ENCODE peak calls at places on chromosomes 3 and 15, in seven cellular contexts. One of them, this sample, is unnamed.

GRCh38 chr3:58588030-58588614 is 10.9 kb upstream of the FAM107A start:
- DNase-seq in SK-N-SH: no peak
- DNase-seq in neural progenitor cell: peak; percentile 82
- DNase-seq in MM.1S: peak; percentile 18
- DNase-seq in HCT116: no peak
- DNase-seq in OCI-LY7: no peak
- DNase-seq in GM23248: peak; percentile 51
- DNase-seq in this sample: peak; percentile 88

GRCh38 chr3:129439381-129439816 is 349 bp downstream of the MBD4 start:
- DNase-seq in SK-N-SH: no peak
- DNase-seq in neural progenitor cell: peak; percentile 63
- DNase-seq in MM.1S: peak; percentile 51
- DNase-seq in HCT116: no peak
- DNase-seq in OCI-LY7: peak; percentile 80
- DNase-seq in GM23248: peak; percentile 64
- DNase-seq in this sample: peak; percentile 71

GRCh38 chr3:160870327-160870726 is 114.3 kb downstream of the PPM1L start:
- DNase-seq in SK-N-SH: no peak
- DNase-seq in neural progenitor cell: peak; percentile 16
- DNase-seq in MM.1S: no peak
- DNase-seq in HCT116: no peak
- DNase-seq in OCI-LY7: no peak
- DNase-seq in GM23248: no peak
- DNase-seq in this sample: peak; percentile 22

GRCh38 chr3:144429719-144430121 is 458.1 kb downstream of the DIPK2A start:
- DNase-seq in SK-N-SH: no peak
- DNase-seq in neural progenitor cell: no peak
- DNase-seq in MM.1S: no peak
- DNase-seq in HCT116: no peak
- DNase-seq in OCI-LY7: no peak
- DNase-seq in GM23248: peak; percentile 53
- DNase-seq in this sample: peak; percentile 14

GRCh38 chr3:131361464-131362421 is 19.8 kb upstream of the NUDT16 start:
- DNase-seq in SK-N-SH: no peak
- DNase-seq in neural progenitor cell: peak; percentile 80
- DNase-seq in MM.1S: peak; percentile 93
- DNase-seq in HCT116: peak; percentile 98
- DNase-seq in OCI-LY7: no peak
- DNase-seq in GM23248: peak; percentile 55
- DNase-seq in this sample: peak; percentile 98

GRCh38 chr3:57796261-57796660 is 40.2 kb downstream of the SLMAP start:
- DNase-seq in SK-N-SH: no peak
- DNase-seq in neural progenitor cell: no peak
- DNase-seq in MM.1S: no peak
- DNase-seq in HCT116: no peak
- DNase-seq in OCI-LY7: no peak
- DNase-seq in GM23248: peak; percentile 26
- DNase-seq in this sample: no peak

GRCh38 chr3:79765854-79766253 is 1.9 kb downstream of the ROBO1 start:
- DNase-seq in SK-N-SH: peak; percentile 27
- DNase-seq in neural progenitor cell: peak; percentile 31
- DNase-seq in MM.1S: no peak
- DNase-seq in HCT116: no peak
- DNase-seq in OCI-LY7: no peak
- DNase-seq in GM23248: no peak
- DNase-seq in this sample: peak; percentile 38

GRCh38 chr3:188832146-188832545 is 339.6 kb upstream of the TPRG1 start:
- DNase-seq in SK-N-SH: no peak
- DNase-seq in neural progenitor cell: no peak
- DNase-seq in MM.1S: no peak
- DNase-seq in HCT116: no peak
- DNase-seq in OCI-LY7: no peak
- DNase-seq in GM23248: no peak
- DNase-seq in this sample: no peak

GRCh38 chr15:56491110-56491722 is 26.3 kb upstream of the MNS1 start:
- DNase-seq in SK-N-SH: peak; percentile 71
- DNase-seq in neural progenitor cell: peak; percentile 83
- DNase-seq in MM.1S: peak; percentile 73
- DNase-seq in HCT116: peak; percentile 71
- DNase-seq in OCI-LY7: peak; percentile 89
- DNase-seq in GM23248: peak; percentile 84
- DNase-seq in this sample: peak; percentile 90

GRCh38 chr3:42025388-42026138 is 63.7 kb upstream of the ULK4 start:
- DNase-seq in SK-N-SH: peak; percentile 80
- DNase-seq in neural progenitor cell: peak; percentile 95
- DNase-seq in MM.1S: peak; percentile 76
- DNase-seq in HCT116: peak; percentile 42
- DNase-seq in OCI-LY7: peak; percentile 55
- DNase-seq in GM23248: peak; percentile 98
- DNase-seq in this sample: peak; percentile 96

GRCh38 chr3:172516318-172517214 is 6.7 kb downstream of the TNFSF10 start:
- DNase-seq in SK-N-SH: no peak
- DNase-seq in neural progenitor cell: no peak
- DNase-seq in MM.1S: no peak
- DNase-seq in HCT116: no peak
- DNase-seq in OCI-LY7: no peak
- DNase-seq in GM23248: peak; percentile 95
- DNase-seq in this sample: no peak

GRCh38 chr3:103271575-103271974 is 836.8 kb downstream of the ZPLD1 start:
- DNase-seq in SK-N-SH: no peak
- DNase-seq in neural progenitor cell: no peak
- DNase-seq in MM.1S: no peak
- DNase-seq in HCT116: no peak
- DNase-seq in OCI-LY7: no peak
- DNase-seq in GM23248: no peak
- DNase-seq in this sample: no peak

GRCh38 chr15:100713163-100713867 is 110.9 kb downstream of the ASB7 start:
- DNase-seq in SK-N-SH: no peak
- DNase-seq in neural progenitor cell: no peak
- DNase-seq in MM.1S: no peak
- DNase-seq in HCT116: peak; percentile 93
- DNase-seq in OCI-LY7: no peak
- DNase-seq in GM23248: peak; percentile 71
- DNase-seq in this sample: no peak

GRCh38 chr3:46897829-46898320 is 20.4 kb downstream of the PTH1R start:
- DNase-seq in SK-N-SH: no peak
- DNase-seq in neural progenitor cell: no peak
- DNase-seq in MM.1S: no peak
- DNase-seq in HCT116: no peak
- DNase-seq in OCI-LY7: no peak
- DNase-seq in GM23248: no peak
- DNase-seq in this sample: peak; percentile 59

DNA sequence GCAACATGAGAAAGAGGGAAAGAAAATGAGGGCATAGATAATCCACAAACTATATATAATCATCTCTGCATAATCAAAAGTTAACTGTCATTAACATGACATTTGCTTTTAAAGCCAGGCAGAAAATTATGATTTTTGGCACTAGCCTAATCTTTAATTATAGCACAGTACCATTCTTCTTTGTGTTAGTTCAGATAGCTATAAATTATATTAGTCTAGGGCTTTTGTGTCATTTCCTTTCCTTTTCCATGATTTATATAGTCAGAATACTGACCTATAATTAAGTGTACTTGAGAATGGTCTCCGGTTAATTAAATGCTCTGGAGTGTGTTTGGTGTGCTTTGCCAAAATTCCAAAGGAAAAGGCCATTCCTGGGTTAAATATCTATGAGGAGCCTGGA is 441.9 kb upstream of the THRB start:
- DNase-seq in SK-N-SH: no peak
- DNase-seq in neural progenitor cell: no peak
- DNase-seq in MM.1S: no peak
- DNase-seq in HCT116: no peak
- DNase-seq in OCI-LY7: no peak
- DNase-seq in GM23248: no peak
- DNase-seq in this sample: no peak
- TF ChIP-seq EZH2phosphoT487 in SK-N-SH: no peak
- TF ChIP-seq EZH2phosphoT487 in neural progenitor cell: no peak
- TF ChIP-seq EZH2phosphoT487 in MM.1S: no peak
- TF ChIP-seq EZH2phosphoT487 in HCT116: no peak
- TF ChIP-seq EZH2phosphoT487 in OCI-LY7: no peak
- TF ChIP-seq EZH2phosphoT487 in GM23248: no peak
- TF ChIP-seq EZH2phosphoT487 in this sample: no peak

DNA sequence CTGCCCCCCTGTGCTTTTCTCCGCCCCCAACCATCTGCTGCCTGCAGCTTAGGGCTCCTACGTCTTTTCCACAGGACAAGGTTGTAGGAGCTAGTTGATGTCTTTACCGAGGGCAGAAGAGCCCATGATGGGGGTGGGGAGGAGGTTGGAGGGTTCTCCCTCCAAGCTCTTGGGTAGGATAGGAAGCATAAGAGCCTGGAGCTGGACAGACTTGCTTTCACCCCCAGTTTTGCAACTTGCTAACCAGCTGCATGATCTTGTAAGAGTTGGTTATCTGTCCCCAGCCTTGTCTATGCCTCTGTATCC is 856 bp downstream of the ABCF3 start:
- DNase-seq in SK-N-SH: no peak
- DNase-seq in neural progenitor cell: no peak
- DNase-seq in MM.1S: no peak
- DNase-seq in HCT116: no peak
- DNase-seq in OCI-LY7: no peak
- DNase-seq in GM23248: peak; percentile 32
- DNase-seq in this sample: no peak
- TF ChIP-seq EZH2phosphoT487 in SK-N-SH: no peak
- TF ChIP-seq EZH2phosphoT487 in neural progenitor cell: no peak
- TF ChIP-seq EZH2phosphoT487 in MM.1S: no peak
- TF ChIP-seq EZH2phosphoT487 in HCT116: no peak
- TF ChIP-seq EZH2phosphoT487 in OCI-LY7: no peak
- TF ChIP-seq EZH2phosphoT487 in GM23248: no peak
- TF ChIP-seq EZH2phosphoT487 in this sample: no peak

GRCh38 chr15:69559440-69560215 is 107.0 kb downstream of the RPLP1 start:
- DNase-seq in SK-N-SH: no peak
- DNase-seq in neural progenitor cell: no peak
- DNase-seq in MM.1S: no peak
- DNase-seq in HCT116: no peak
- DNase-seq in OCI-LY7: no peak
- DNase-seq in GM23248: peak; percentile 45
- DNase-seq in this sample: no peak
- TF ChIP-seq EZH2phosphoT487 in SK-N-SH: no peak
- TF ChIP-seq EZH2phosphoT487 in neural progenitor cell: no peak
- TF ChIP-seq EZH2phosphoT487 in MM.1S: no peak
- TF ChIP-seq EZH2phosphoT487 in HCT116: no peak
- TF ChIP-seq EZH2phosphoT487 in OCI-LY7: no peak
- TF ChIP-seq EZH2phosphoT487 in GM23248: no peak
- TF ChIP-seq EZH2phosphoT487 in this sample: no peak

GRCh38 chr3:184003187-184003967 is 14.3 kb downstream of the ABCC5 start:
- DNase-seq in SK-N-SH: no peak
- DNase-seq in neural progenitor cell: no peak
- DNase-seq in MM.1S: no peak
- DNase-seq in HCT116: no peak
- DNase-seq in OCI-LY7: no peak
- DNase-seq in GM23248: peak; percentile 75
- DNase-seq in this sample: no peak
- TF ChIP-seq EZH2phosphoT487 in SK-N-SH: no peak
- TF ChIP-seq EZH2phosphoT487 in neural progenitor cell: no peak
- TF ChIP-seq EZH2phosphoT487 in MM.1S: no peak
- TF ChIP-seq EZH2phosphoT487 in HCT116: no peak
- TF ChIP-seq EZH2phosphoT487 in OCI-LY7: no peak
- TF ChIP-seq EZH2phosphoT487 in GM23248: no peak
- TF ChIP-seq EZH2phosphoT487 in this sample: no peak

This sample was measured in GM23338.